ENCODE peak calls at places on chromosomes 2 and 18, in six cellular contexts. Y, V, P, Z, A and C are unnamed samples.

GRCh38 chr2:212863185-212863588 is 288.2 kb downstream of the IKZF2 start:
- DNase-seq in Y (no peak), V (no peak), P (no peak), Z (no peak), A (peak), C (peak)

GRCh38 chr18:24187049-24187448 is 48.2 kb downstream of the CABYR start:
- DNase-seq in Y (no peak), V (no peak), P (no peak), Z (no peak), A (no peak), C (no peak)

GRCh38 chr2:170022692-170023091 is 155.3 kb upstream of the MYO3B start:
- DNase-seq in Y (no peak), V (no peak), P (no peak), Z (no peak), A (peak), C (peak)

GRCh38 chr2:218859556-218859993 is at the start of gene WNT6:
- DNase-seq in Y (no peak), V (no peak), P (no peak), Z (no peak), A (no peak), C (no peak)

GRCh38 chr2:68230246-68231060 is 21.9 kb downstream of the PPP3R1 start:
- DNase-seq in Y (no peak), V (no peak), P (no peak), Z (no peak), A (peak), C (peak)

GRCh38 chr2:29920130-29920577 is 1.2 kb downstream of the ALK start:
- DNase-seq in Y (peak), V (no peak), P (peak), Z (peak), A (no peak), C (peak)

GRCh38 chr2:63849381-63850203 is 7.9 kb downstream of the UGP2 start:
- DNase-seq in Y (no peak), V (no peak), P (no peak), Z (no peak), A (no peak), C (peak)

GRCh38 chr2:86254576-86255538 is 55.6 kb downstream of the MRPL35 start:
- DNase-seq in Y (peak), V (no peak), P (no peak), Z (no peak), A (no peak), C (no peak)

GRCh38 chr2:158894078-158894477 is 74.4 kb upstream of the TANC1 start:
- DNase-seq in Y (no peak), V (no peak), P (no peak), Z (no peak), A (peak), C (peak)

GRCh38 chr2:178238144-178238521 is 43.8 kb downstream of the OSBPL6 start:
- DNase-seq in Y (no peak), V (no peak), P (no peak), Z (no peak), A (peak), C (peak)

GRCh38 chr18:76983613-76984051 is 149.0 kb downstream of the MBP start:
- DNase-seq in Y (no peak), V (peak), P (no peak), Z (no peak), A (no peak), C (no peak)

GRCh38 chr2:84201158-84201557 is 257.9 kb downstream of the SUCLG1 start:
- DNase-seq in Y (no peak), V (no peak), P (no peak), Z (no peak), A (no peak), C (no peak)

GRCh38 chr18:71038196-71038595 is 749.4 kb downstream of the SOCS6 start:
- DNase-seq in Y (no peak), V (no peak), P (no peak), Z (no peak), A (no peak), C (no peak)

GRCh38 chr2:173451137-173451536 is 96.5 kb downstream of the CDCA7 start:
- DNase-seq in Y (no peak), V (no peak), P (no peak), Z (no peak), A (no peak), C (no peak)

GRCh38 chr18:56702946-56703345 is 51.8 kb downstream of the WDR7 start:
- DNase-seq in Y (no peak), V (no peak), P (peak), Z (no peak), A (peak), C (peak)

GRCh38 chr2:239397856-239398470 is 2.9 kb downstream of the HDAC4 start:
- DNase-seq in Y (no peak), V (no peak), P (no peak), Z (no peak), A (no peak), C (no peak)

GRCh38 chr2:55148269-55148668 is 83.8 kb downstream of the CLHC1 start:
- DNase-seq in Y (no peak), V (no peak), P (no peak), Z (no peak), A (peak), C (peak)

GRCh38 chr2:1656961-1657841 is 87.1 kb downstream of the PXDN start:
- DNase-seq in Y (no peak), V (no peak), P (no peak), Z (no peak), A (no peak), C (no peak)

GRCh38 chr2:168751104-168751768 is 51.2 kb upstream of the NOSTRIN start:
- DNase-seq in Y (no peak), V (no peak), P (no peak), Z (no peak), A (no peak), C (no peak)

GRCh38 chr18:46421973-46422551 is 235.0 kb downstream of the LOXHD1 start:
- DNase-seq in Y (no peak), V (no peak), P (no peak), Z (no peak), A (no peak), C (no peak)

GRCh38 chr2:192498747-192499146 is 304.0 kb upstream of the TMEFF2 start:
- DNase-seq in Y (no peak), V (no peak), P (no peak), Z (no peak), A (no peak), C (peak)

GRCh38 chr18:78239090-78239457 is 740.5 kb upstream of the SALL3 start:
- DNase-seq in Y (no peak), V (no peak), P (no peak), Z (no peak), A (no peak), C (no peak)

GRCh38 chr18:78242307-78242643 is 737.3 kb upstream of the SALL3 start:
- DNase-seq in Y (no peak), V (no peak), P (no peak), Z (no peak), A (no peak), C (peak)

GRCh38 chr18:78240091-78240490 is 739.5 kb upstream of the SALL3 start:
- DNase-seq in Y (no peak), V (no peak), P (no peak), Z (no peak), A (no peak), C (no peak)

GRCh38 chr18:78241535-78242306 is 737.9 kb upstream of the SALL3 start:
- DNase-seq in Y (no peak), V (no peak), P (no peak), Z (no peak), A (no peak), C (no peak)

GRCh38 chr18:78240867-78241266 is 738.8 kb upstream of the SALL3 start:
- DNase-seq in Y (no peak), V (no peak), P (no peak), Z (no peak), A (no peak), C (no peak)
- H3K27ac ChIP-seq in Y (no peak), V (no peak), P (no peak), Z (no peak), A (no peak), C (no peak)

DNA sequence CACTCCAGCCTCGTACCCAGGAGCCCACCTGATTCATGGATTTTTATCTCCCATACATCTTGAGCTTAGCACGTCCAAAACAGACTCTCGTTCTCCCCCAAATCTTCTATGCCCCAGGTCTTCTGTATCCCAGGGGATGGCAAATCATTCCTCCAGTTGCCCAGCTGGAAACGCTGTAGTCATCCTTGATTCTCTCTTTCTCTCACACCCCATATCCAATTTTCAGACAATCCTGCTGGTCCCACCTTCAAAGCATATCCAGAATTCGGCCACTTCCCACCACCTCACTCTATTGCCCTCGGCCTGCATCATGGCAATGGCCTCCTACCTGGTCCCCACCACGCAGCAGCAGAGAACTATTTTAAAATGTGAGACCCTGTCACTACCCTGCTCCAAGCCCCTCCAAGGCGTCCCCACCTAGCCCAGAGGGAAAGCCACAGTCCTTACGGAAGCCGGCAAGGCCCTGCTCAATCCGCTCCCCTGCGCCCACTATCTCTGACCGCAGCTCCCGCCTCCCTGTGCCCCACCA is 1.4 kb upstream of the GRHL1 start:
- DNase-seq in Y (no peak), V (no peak), P (no peak), Z (no peak), A (no peak), C (no peak)
- H3K27ac ChIP-seq in Y (no peak), V (no peak), P (no peak), Z (no peak), A (no peak), C (no peak)

DNA sequence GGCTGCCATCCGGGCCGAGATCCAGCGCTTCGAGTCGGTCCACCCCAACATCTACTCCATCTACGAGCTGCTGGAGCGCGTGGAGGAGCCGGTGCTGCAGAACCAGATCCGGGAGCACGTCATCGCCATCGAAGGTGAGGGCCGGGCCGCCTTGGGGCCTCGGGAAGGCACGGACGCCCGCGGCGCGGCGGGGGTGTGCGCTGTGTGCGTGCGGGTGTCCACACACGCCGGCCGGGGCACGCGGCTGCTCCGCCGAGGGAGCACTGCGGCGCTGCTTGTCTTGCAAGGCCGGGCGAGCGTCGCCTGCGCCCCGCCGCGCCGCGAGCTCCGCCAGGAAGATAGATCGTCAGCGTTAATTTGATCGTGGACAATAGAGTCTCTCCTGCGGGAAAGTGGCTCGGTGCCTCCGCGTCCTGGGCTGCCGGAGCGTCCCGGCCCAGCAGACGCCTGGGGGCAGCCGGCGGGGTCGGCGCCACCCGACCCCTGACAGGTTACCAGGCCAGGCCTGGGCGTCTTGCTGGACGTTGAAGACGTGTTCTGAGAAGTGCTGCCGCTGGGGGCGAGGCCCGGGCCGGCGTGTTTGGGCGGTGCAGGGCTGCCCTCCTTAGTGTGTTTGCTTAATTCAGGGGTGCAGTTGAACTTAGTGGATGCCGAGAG is 1.0 kb downstream of the AGAP1 start:
- DNase-seq in Y (no peak), V (no peak), P (no peak), Z (peak), A (peak), C (peak)
- H3K27ac ChIP-seq in Y (peak), V (peak), P (peak), Z (no peak), A (no peak), C (peak)

GRCh38 chr2:43070676-43071491 is 155.5 kb downstream of the ZFP36L2 start:
- DNase-seq in Y (no peak), V (no peak), P (no peak), Z (peak), A (no peak), C (peak)
- H3K27ac ChIP-seq in Y (peak), V (peak), P (peak), Z (peak), A (no peak), C (peak)

GRCh38 chr2:109217362-109218086 is 88.5 kb downstream of the SH3RF3 start:
- DNase-seq in Y (no peak), V (no peak), P (no peak), Z (no peak), A (peak), C (peak)
- H3K27ac ChIP-seq in Y (peak), V (no peak), P (no peak), Z (no peak), A (no peak), C (peak)

GRCh38 chr2:205030695-205031094 is 485.4 kb downstream of the PARD3B start:
- DNase-seq in Y (no peak), V (no peak), P (no peak), Z (no peak), A (no peak), C (no peak)
- H3K27ac ChIP-seq in Y (no peak), V (no peak), P (no peak), Z (no peak), A (no peak), C (no peak)

DNA sequence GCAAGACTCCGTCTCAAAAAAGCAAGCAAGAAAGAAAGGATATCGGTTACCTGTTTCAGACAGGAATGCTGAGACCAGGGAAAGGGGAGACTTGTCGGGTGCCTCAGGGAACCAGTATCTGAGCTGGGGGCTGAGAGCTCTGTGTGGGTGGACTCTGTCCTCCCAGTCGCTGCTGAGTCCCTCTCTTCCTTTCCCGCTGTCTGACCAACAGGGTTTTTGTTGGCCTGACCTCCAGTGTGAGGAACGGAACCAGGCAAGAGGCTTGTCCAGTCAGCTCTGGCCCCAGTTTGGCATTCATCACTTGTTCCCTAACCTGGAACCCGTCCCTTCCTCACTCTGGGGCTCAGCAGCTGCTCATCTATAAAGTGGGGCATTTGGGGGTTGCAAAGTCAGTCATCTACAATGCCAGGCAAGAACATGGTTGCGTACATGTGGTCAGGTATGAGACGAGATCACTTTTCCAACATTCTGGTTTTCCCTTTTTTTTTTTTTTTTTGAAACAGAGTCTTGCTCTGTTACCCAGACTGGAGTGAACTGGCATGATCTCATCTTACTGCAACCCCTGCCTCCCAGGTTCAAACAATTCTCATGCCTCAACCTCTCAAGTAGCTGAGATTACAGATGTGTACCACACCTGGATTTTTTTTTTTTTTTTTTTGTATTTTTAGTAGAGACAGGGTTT is 116.4 kb downstream of the PLB1 start:
- DNase-seq in Y (no peak), V (no peak), P (no peak), Z (no peak), A (no peak), C (no peak)
- H3K27ac ChIP-seq in Y (no peak), V (no peak), P (no peak), Z (no peak), A (no peak), C (no peak)

DNA sequence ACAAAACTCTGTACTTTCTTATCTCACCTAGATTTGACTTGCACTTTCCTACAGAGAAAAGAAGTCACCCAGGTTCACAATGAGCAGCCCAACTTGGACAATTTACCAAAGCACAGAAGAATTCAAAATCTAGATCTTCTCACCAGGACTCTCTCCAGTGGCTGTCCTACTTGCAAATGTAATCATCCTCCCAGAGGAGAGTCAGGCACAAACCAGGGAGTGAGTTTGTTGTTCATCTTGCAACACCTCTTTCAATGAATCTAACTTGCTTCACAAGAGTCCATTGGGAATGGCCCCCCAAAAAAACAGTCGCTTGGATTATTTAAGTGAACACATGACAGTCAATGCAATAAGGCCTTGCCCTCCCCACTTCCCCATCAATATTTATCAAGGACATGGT is 144.6 kb downstream of the ATL2 start:
- DNase-seq in Y (no peak), V (no peak), P (no peak), Z (no peak), A (no peak), C (no peak)
- H3K27ac ChIP-seq in Y (peak), V (no peak), P (no peak), Z (no peak), A (no peak), C (no peak)

GRCh38 chr2:241795021-241795999 is 13.7 kb upstream of the NEU4 start:
- DNase-seq in Y (peak), V (no peak), P (no peak), Z (no peak), A (no peak), C (no peak)
- H3K27ac ChIP-seq in Y (no peak), V (no peak), P (no peak), Z (no peak), A (no peak), C (no peak)